ENCODE peak calls at places on chromosomes 6 and 20, in ten cellular contexts. Q is heart left ventricle, K is brain microvascular endothelial cell, Z is cardiac muscle cell, U is neural progenitor cell, W is dorsolateral prefrontal cortex, D is endodermal cell, I is MM.1S, X is heart right ventricle, G is hepatocyte. V is an unnamed sample.

GRCh38 chr6:79812195-79812594 is 135.2 kb downstream of the ELOVL4 start:
- DNase-seq in I (no peak), G (no peak), Z (no peak), D (peak; percentile 58), X (no peak), Q (no peak), W (no peak), K (no peak), U (no peak), V (no peak)

GRCh38 chr6:14857501-14857900 is 388.4 kb upstream of the JARID2 start:
- DNase-seq in Q (peak; percentile 37), X (peak; percentile 12), G (no peak), I (no peak), W (no peak), Z (no peak), K (no peak), D (no peak), U (no peak), V (no peak)

GRCh38 chr6:53133961-53134360 is 14.7 kb downstream of the GCM1 start:
- DNase-seq in W (no peak), I (no peak), Z (no peak), X (no peak), U (no peak), K (no peak), D (no peak), Q (no peak), G (no peak), V (no peak)

GRCh38 chr20:63090682-63091571 is 84.2 kb upstream of the BHLHE23 start:
- DNase-seq in W (peak; percentile 31), Z (no peak), K (no peak), X (peak; percentile 3), U (no peak), D (peak; percentile 34), Q (peak; percentile 14), I (no peak), G (no peak), V (no peak)

GRCh38 chr20:50456452-50457324 is 53.5 kb upstream of the PTPN1 start:
- DNase-seq in Q (no peak), I (no peak), W (no peak), D (no peak), U (no peak), X (no peak), G (no peak), K (no peak), Z (no peak), V (peak; percentile 25)

GRCh38 chr20:41175201-41175651 is 37.9 kb downstream of the PLCG1 start:
- DNase-seq in U (no peak), K (no peak), X (no peak), G (no peak), Q (no peak), I (no peak), W (peak; percentile 28), Z (no peak), D (peak; percentile 27), V (no peak)

GRCh38 chr6:90610671-90611542 is 24.0 kb upstream of the MAP3K7 start:
- DNase-seq in X (peak; percentile 53), D (peak; percentile 88), I (peak; percentile 12), Z (peak; percentile 25), G (peak; percentile 38), K (peak; percentile 2), W (peak; percentile 57), U (peak; percentile 66), Q (peak; percentile 52), V (peak; percentile 11)

GRCh38 chr20:60262967-60263603 is 304.9 kb downstream of the CDH26 start:
- DNase-seq in X (no peak), I (peak; percentile 35), U (peak; percentile 54), Q (no peak), G (no peak), W (no peak), D (peak; percentile 90), Z (no peak), K (no peak), V (no peak)

DNA sequence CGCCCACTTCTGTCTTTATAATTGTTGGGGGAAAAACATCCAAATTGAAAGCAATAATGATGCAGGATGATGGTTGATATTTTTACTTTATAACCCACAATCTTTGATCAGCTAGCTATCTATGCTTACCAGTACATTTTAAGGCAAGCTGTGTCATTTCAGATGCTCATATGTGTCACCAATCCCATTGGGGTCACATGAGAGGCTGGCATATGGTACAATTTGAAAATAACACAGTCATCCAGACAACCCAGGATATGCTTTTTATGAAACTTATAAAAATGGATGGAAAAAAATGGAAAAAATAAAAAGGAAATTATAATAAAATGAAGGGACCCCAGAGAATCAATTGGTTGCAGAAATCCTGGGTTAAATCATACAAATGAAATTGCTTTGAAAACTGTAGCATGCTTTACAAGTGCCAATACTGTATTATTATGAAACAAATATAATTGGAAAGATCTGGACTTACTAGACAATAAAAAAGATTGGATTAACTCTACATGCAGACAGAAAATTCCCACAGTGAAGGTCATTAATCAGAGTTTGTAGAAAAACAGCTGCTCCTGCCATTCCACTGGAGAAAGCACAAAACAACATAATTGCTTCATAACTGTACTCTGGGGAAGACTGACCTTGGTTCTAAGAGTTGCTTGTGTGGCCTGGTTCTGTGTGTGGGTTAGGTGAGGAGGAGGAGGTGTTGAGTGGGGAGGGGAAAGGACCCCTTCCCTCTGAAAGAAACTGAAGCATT is 13.3 kb upstream of the PRIM2 start:
- DNase-seq in D (no peak), W (no peak), Z (peak; percentile 41), I (no peak), G (no peak), U (no peak), K (no peak), Q (no peak), X (no peak), V (no peak)
- H3K4me3 ChIP-seq in D (no peak overlapping the region), W (no peak overlapping the region), Z (no peak overlapping the region), I (no peak overlapping the region), G (no peak overlapping the region), U (no peak overlapping the region), K (no peak overlapping the region), Q (no peak overlapping the region), X (no peak overlapping the region), V (no peak overlapping the region)

DNA sequence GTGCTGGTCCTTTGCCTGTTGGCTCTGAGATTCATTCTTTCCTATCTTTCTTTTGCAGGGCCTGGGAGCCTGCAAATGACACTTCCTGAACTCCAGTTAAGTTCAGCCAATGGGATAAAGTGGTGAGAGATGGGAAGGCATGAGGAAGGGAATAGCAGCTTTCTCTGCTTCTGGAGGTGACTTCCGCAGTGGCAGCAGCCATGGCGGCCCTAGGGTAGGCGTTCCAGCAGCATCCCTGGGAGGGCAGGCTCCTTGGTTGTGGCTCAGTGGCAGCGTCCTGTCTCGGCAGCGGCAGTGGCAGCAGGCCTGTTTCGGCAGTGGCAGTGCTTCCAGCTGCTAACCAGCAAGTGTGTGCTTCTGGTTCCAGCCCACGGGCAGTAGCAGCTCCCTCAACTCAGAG is 7.3 kb upstream of the MDFI start:
- DNase-seq in I (no peak), K (no peak), Z (no peak), Q (no peak), W (no peak), U (no peak), D (peak; percentile 44), X (no peak), G (no peak), V (no peak)
- H3K27ac ChIP-seq in I (no peak overlapping the region), K (no peak overlapping the region), Z (no peak overlapping the region), Q (no peak overlapping the region), W (no peak overlapping the region), U (no peak overlapping the region), D (no peak overlapping the region), X (no peak overlapping the region), G (no peak overlapping the region), V (no peak overlapping the region)

GRCh38 chr6:166336847-166337246 is 5.5 kb downstream of the SFT2D1 start:
- DNase-seq in I (no peak), W (no peak), D (no peak), U (no peak), K (no peak), G (no peak), X (peak; percentile 42), Q (no peak), Z (no peak), V (no peak)

GRCh38 chr6:166333172-166333995 is 9.0 kb downstream of the SFT2D1 start:
- DNase-seq in U (no peak), K (no peak), Q (no peak), W (no peak), G (no peak), X (no peak), D (no peak), I (peak; percentile 46), Z (no peak), V (no peak)

GRCh38 chr6:166338854-166339253 is 3.5 kb downstream of the SFT2D1 start:
- DNase-seq in W (no peak), K (no peak), X (no peak), Z (no peak), G (no peak), D (no peak), Q (no peak), I (no peak), U (no peak), V (no peak)

GRCh38 chr6:166334878-166335277 is 7.5 kb downstream of the SFT2D1 start:
- DNase-seq in Z (no peak), G (no peak), X (no peak), K (no peak), W (no peak), U (no peak), D (no peak), Q (no peak), I (no peak), V (no peak)

DNA sequence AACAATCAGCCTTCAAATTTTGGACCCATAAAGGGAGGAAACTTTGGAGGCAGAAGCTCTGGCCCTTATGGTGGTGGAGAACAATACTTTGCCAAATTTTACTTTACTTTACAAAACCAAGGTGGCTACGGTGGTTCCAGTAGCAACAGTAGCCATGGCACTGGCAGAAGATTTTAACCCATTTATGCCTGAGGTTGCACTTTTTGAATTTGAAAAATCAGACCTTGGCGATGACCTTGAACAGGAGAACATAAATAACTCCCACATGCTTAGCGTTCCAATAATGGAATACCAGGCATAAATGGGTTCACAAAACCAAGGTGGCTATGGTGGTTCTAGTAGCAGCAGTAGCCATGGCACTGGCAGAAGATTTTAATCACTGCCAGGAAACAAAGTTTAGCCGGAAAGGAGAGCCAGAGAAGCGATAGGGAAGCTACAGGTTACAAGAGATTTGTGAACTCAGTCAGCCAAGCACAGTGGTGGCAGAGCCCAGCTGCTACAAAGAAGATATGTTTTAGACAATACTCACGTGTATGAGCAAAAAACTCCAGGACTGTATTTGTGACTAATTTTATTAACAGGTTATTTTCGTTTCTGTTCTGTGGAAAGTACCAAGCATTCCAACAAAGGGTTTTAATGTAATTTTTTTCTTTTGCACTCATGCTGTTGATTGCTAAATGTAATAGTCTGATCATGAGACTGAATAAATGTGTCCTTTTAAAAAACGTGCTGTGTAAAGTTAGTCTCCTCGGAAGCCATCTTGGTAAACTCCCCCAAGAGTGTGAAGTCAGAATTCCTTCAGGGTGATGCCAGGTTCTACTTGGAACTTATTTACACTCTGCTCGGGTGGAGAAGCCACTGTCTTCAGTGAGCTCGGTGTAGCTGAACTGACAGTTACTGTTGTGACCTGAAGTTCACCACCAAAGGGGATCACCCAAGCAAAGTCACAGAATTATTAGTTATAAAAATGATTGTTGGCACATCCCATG is 6.7 kb downstream of the SFT2D1 start:
- DNase-seq in K (no peak), G (no peak), Q (no peak), U (no peak), D (no peak), Z (no peak), W (no peak), X (no peak), I (no peak), V (no peak)
- H3K4me3 ChIP-seq in K (no peak overlapping the region), G (no peak overlapping the region), Q (no peak overlapping the region), U (no peak overlapping the region), D (no peak overlapping the region), Z (no peak overlapping the region), W (no peak overlapping the region), X (no peak overlapping the region), I (no peak overlapping the region), V (no peak overlapping the region)

GRCh38 chr6:5191222-5191621 is 69.5 kb downstream of the LYRM4 start:
- DNase-seq in X (no peak), Z (peak; percentile 12), W (no peak), U (no peak), I (no peak), Q (no peak), G (no peak), D (no peak), K (peak; percentile 48), V (no peak)

GRCh38 chr6:5188646-5189045 is 72.1 kb downstream of the LYRM4 start:
- DNase-seq in U (no peak), K (no peak), Q (no peak), W (no peak), G (no peak), Z (no peak), D (no peak), I (no peak), X (no peak), V (no peak)

GRCh38 chr6:5191722-5192121 is 69.0 kb downstream of the LYRM4 start:
- DNase-seq in I (no peak), U (no peak), W (no peak), X (no peak), K (no peak), G (no peak), Q (no peak), D (no peak), Z (no peak), V (no peak)

GRCh38 chr6:5192135-5192794 is 68.5 kb downstream of the LYRM4 start:
- DNase-seq in G (no peak), Q (no peak), D (no peak), U (no peak), W (no peak), Z (no peak), X (no peak), I (no peak), K (no peak), V (no peak)

GRCh38 chr6:5190467-5190866 is 70.3 kb downstream of the LYRM4 start:
- DNase-seq in I (no peak), W (no peak), D (no peak), X (no peak), Z (peak; percentile 96), U (no peak), Q (no peak), G (peak; percentile 66), K (peak; percentile 97), V (no peak)
- H3K27ac ChIP-seq in I (no peak overlapping the region), W (no peak overlapping the region), D (no peak overlapping the region), X (no peak overlapping the region), Z (no peak overlapping the region), U (no peak overlapping the region), Q (no peak overlapping the region), G (peak overlapping the region; percentile 13), K (peak overlapping the region; percentile 99), V (no peak overlapping the region)